ENCODE peak calls at places on chromosomes 1 and 21, in eight cellular contexts. One of them, this sample, is unnamed.

GRCh38 chr1:90748668-90749067 is 31.6 kb upstream of the BARHL2 start:
- DNase-seq in BE2C: no peak
- DNase-seq in endodermal cell: no peak
- DNase-seq in psoas muscle: no peak
- DNase-seq in osteocyte: no peak
- DNase-seq in brain microvascular endothelial cell: no peak
- DNase-seq in cardiac muscle cell: no peak
- DNase-seq in A549: no peak
- DNase-seq in this sample: no peak

GRCh38 chr1:67646145-67647035 is 38.6 kb upstream of the GADD45A start:
- DNase-seq in endodermal cell: no peak
- DNase-seq in osteocyte: no peak
- DNase-seq in cardiac muscle cell: peak; percentile 64
- DNase-seq in BE2C: peak; percentile 74
- DNase-seq in psoas muscle: peak; percentile 59
- DNase-seq in A549: no peak
- DNase-seq in brain microvascular endothelial cell: peak; percentile 7
- DNase-seq in this sample: no peak

GRCh38 chr1:233730380-233730779 is 116.5 kb downstream of the KCNK1 start:
- DNase-seq in BE2C: no peak
- DNase-seq in endodermal cell: no peak
- DNase-seq in cardiac muscle cell: no peak
- DNase-seq in A549: no peak
- DNase-seq in brain microvascular endothelial cell: no peak
- DNase-seq in osteocyte: no peak
- DNase-seq in psoas muscle: no peak
- DNase-seq in this sample: no peak

GRCh38 chr21:36820176-36821031 is 121.5 kb downstream of the SIM2 start:
- DNase-seq in brain microvascular endothelial cell: no peak
- DNase-seq in BE2C: peak; percentile 29
- DNase-seq in endodermal cell: peak; percentile 92
- DNase-seq in cardiac muscle cell: peak; percentile 65
- DNase-seq in psoas muscle: no peak
- DNase-seq in A549: no peak
- DNase-seq in osteocyte: no peak
- DNase-seq in this sample: no peak

GRCh38 chr1:212595787-212596714 is 12.5 kb upstream of the ATF3 start:
- DNase-seq in cardiac muscle cell: no peak
- DNase-seq in osteocyte: no peak
- DNase-seq in A549: peak; percentile 85
- DNase-seq in psoas muscle: no peak
- DNase-seq in endodermal cell: peak; percentile 71
- DNase-seq in BE2C: no peak
- DNase-seq in brain microvascular endothelial cell: peak; percentile 95
- DNase-seq in this sample: peak; percentile 73

GRCh38 chr1:225482489-225482950 is 54.7 kb upstream of the LBR start:
- DNase-seq in cardiac muscle cell: no peak
- DNase-seq in psoas muscle: no peak
- DNase-seq in osteocyte: peak; percentile 59
- DNase-seq in brain microvascular endothelial cell: no peak
- DNase-seq in endodermal cell: no peak
- DNase-seq in A549: no peak
- DNase-seq in BE2C: no peak
- DNase-seq in this sample: no peak

GRCh38 chr21:35575280-35575915 is 484.9 kb downstream of the SETD4 start:
- DNase-seq in BE2C: no peak
- DNase-seq in endodermal cell: no peak
- DNase-seq in A549: no peak
- DNase-seq in brain microvascular endothelial cell: peak; percentile 88
- DNase-seq in osteocyte: no peak
- DNase-seq in cardiac muscle cell: no peak
- DNase-seq in psoas muscle: no peak
- DNase-seq in this sample: no peak

GRCh38 chr1:24586970-24587820 is 31.3 kb downstream of the NCMAP start:
- DNase-seq in endodermal cell: peak; percentile 65
- DNase-seq in BE2C: peak; percentile 17
- DNase-seq in brain microvascular endothelial cell: peak; percentile 50
- DNase-seq in osteocyte: no peak
- DNase-seq in psoas muscle: no peak
- DNase-seq in cardiac muscle cell: peak; percentile 66
- DNase-seq in A549: peak; percentile 66
- DNase-seq in this sample: peak; percentile 46

GRCh38 chr1:171904778-171905449 is 63.6 kb downstream of the DNM3 start:
- DNase-seq in osteocyte: no peak
- DNase-seq in psoas muscle: no peak
- DNase-seq in brain microvascular endothelial cell: no peak
- DNase-seq in A549: no peak
- DNase-seq in endodermal cell: no peak
- DNase-seq in cardiac muscle cell: no peak
- DNase-seq in BE2C: no peak
- DNase-seq in this sample: no peak

GRCh38 chr1:163608969-163609368 is 287.2 kb downstream of the NUF2 start:
- DNase-seq in osteocyte: no peak
- DNase-seq in cardiac muscle cell: no peak
- DNase-seq in A549: no peak
- DNase-seq in BE2C: no peak
- DNase-seq in brain microvascular endothelial cell: no peak
- DNase-seq in endodermal cell: no peak
- DNase-seq in psoas muscle: no peak
- DNase-seq in this sample: no peak

GRCh38 chr1:158203693-158204457 is 23.2 kb downstream of the CD1D start:
- DNase-seq in brain microvascular endothelial cell: peak; percentile 70
- DNase-seq in A549: peak; percentile 68
- DNase-seq in psoas muscle: no peak
- DNase-seq in cardiac muscle cell: peak; percentile 72
- DNase-seq in osteocyte: no peak
- DNase-seq in endodermal cell: peak; percentile 58
- DNase-seq in BE2C: peak; percentile 37
- DNase-seq in this sample: peak; percentile 41

GRCh38 chr1:234961468-234962339 is 166.9 kb downstream of the TOMM20 start:
- DNase-seq in brain microvascular endothelial cell: peak; percentile 80
- DNase-seq in BE2C: no peak
- DNase-seq in endodermal cell: no peak
- DNase-seq in osteocyte: no peak
- DNase-seq in A549: peak; percentile 90
- DNase-seq in psoas muscle: no peak
- DNase-seq in cardiac muscle cell: no peak
- DNase-seq in this sample: no peak

GRCh38 chr1:214584805-214585766 is 17.9 kb upstream of the CENPF start:
- DNase-seq in psoas muscle: no peak
- DNase-seq in osteocyte: no peak
- DNase-seq in brain microvascular endothelial cell: no peak
- DNase-seq in A549: peak; percentile 58
- DNase-seq in endodermal cell: no peak
- DNase-seq in cardiac muscle cell: peak; percentile 27
- DNase-seq in BE2C: no peak
- DNase-seq in this sample: no peak

GRCh38 chr1:248697907-248698306 is 4.7 kb downstream of the OR14I1 start:
- DNase-seq in A549: no peak
- DNase-seq in endodermal cell: no peak
- DNase-seq in osteocyte: no peak
- DNase-seq in BE2C: no peak
- DNase-seq in brain microvascular endothelial cell: no peak
- DNase-seq in cardiac muscle cell: no peak
- DNase-seq in psoas muscle: no peak
- DNase-seq in this sample: no peak

GRCh38 chr1:183148599-183148998 is 37.5 kb upstream of the LAMC2 start:
- DNase-seq in BE2C: no peak
- DNase-seq in psoas muscle: no peak
- DNase-seq in cardiac muscle cell: no peak
- DNase-seq in endodermal cell: no peak
- DNase-seq in osteocyte: no peak
- DNase-seq in brain microvascular endothelial cell: peak; percentile 70
- DNase-seq in A549: no peak
- DNase-seq in this sample: no peak

GRCh38 chr1:39566441-39567137 is 10.0 kb downstream of the PABPC4 start:
- DNase-seq in A549: no peak
- DNase-seq in brain microvascular endothelial cell: no peak
- DNase-seq in osteocyte: no peak
- DNase-seq in BE2C: no peak
- DNase-seq in endodermal cell: no peak
- DNase-seq in psoas muscle: no peak
- DNase-seq in cardiac muscle cell: no peak
- DNase-seq in this sample: peak; percentile 76

GRCh38 chr1:236016782-236017400 is 48.0 kb downstream of the NID1 start:
- DNase-seq in BE2C: no peak
- DNase-seq in osteocyte: no peak
- DNase-seq in brain microvascular endothelial cell: no peak
- DNase-seq in A549: peak; percentile 14
- DNase-seq in endodermal cell: no peak
- DNase-seq in psoas muscle: no peak
- DNase-seq in cardiac muscle cell: no peak
- DNase-seq in this sample: no peak

GRCh38 chr1:243798726-243799125 is 51.3 kb downstream of the AKT3 start:
- DNase-seq in BE2C: no peak
- DNase-seq in cardiac muscle cell: no peak
- DNase-seq in endodermal cell: no peak
- DNase-seq in psoas muscle: no peak
- DNase-seq in brain microvascular endothelial cell: peak; percentile 90
- DNase-seq in A549: peak; percentile 80
- DNase-seq in osteocyte: no peak
- DNase-seq in this sample: no peak

GRCh38 chr21:42997053-42997452 is 22.7 kb downstream of the PKNOX1 start:
- DNase-seq in BE2C: no peak
- DNase-seq in A549: no peak
- DNase-seq in psoas muscle: no peak
- DNase-seq in cardiac muscle cell: no peak
- DNase-seq in brain microvascular endothelial cell: peak; percentile 92
- DNase-seq in endodermal cell: no peak
- DNase-seq in osteocyte: no peak
- DNase-seq in this sample: no peak

DNA sequence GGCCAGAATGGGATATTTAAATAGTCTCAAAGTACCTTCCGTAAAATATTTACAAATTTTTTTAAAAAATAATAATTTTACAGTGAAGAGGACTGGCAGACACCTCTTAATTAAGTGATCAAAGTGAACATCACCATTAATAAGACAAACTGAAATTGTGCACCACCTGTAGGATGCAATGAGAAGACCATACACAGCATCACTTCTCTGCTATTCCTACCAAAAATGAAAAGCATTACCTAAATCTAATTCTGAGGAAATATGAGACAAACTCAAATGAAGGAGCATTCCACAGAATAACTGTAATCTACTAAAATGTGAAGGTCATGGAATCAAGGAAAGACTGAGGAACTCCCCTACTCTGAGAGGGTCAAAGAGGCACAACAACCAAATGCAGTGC is 68.2 kb upstream of the PRDX6 start:
- DNase-seq in endodermal cell: no peak
- DNase-seq in A549: no peak
- DNase-seq in psoas muscle: no peak
- DNase-seq in brain microvascular endothelial cell: no peak
- DNase-seq in osteocyte: no peak
- DNase-seq in cardiac muscle cell: no peak
- DNase-seq in BE2C: no peak
- DNase-seq in this sample: no peak
- TF ChIP-seq CTCF in endodermal cell: peak; percentile 29
- TF ChIP-seq CTCF in A549: no peak
- TF ChIP-seq CTCF in psoas muscle: no peak
- TF ChIP-seq CTCF in brain microvascular endothelial cell: no peak
- TF ChIP-seq CTCF in osteocyte: no peak
- TF ChIP-seq CTCF in cardiac muscle cell: no peak
- TF ChIP-seq CTCF in BE2C: no peak
- TF ChIP-seq CTCF in this sample: no peak

GRCh38 chr1:159775716-159776115 is 5.0 kb upstream of the DUSP23 start:
- DNase-seq in endodermal cell: no peak
- DNase-seq in cardiac muscle cell: no peak
- DNase-seq in A549: no peak
- DNase-seq in psoas muscle: no peak
- DNase-seq in brain microvascular endothelial cell: no peak
- DNase-seq in BE2C: no peak
- DNase-seq in osteocyte: no peak
- DNase-seq in this sample: no peak
- TF ChIP-seq CTCF in endodermal cell: no peak
- TF ChIP-seq CTCF in cardiac muscle cell: peak; percentile 15
- TF ChIP-seq CTCF in A549: peak; percentile 41
- TF ChIP-seq CTCF in psoas muscle: no peak
- TF ChIP-seq CTCF in brain microvascular endothelial cell: no peak
- TF ChIP-seq CTCF in BE2C: no peak
- TF ChIP-seq CTCF in osteocyte: peak; percentile 11
- TF ChIP-seq CTCF in this sample: no peak

GRCh38 chr1:156226782-156227181 is 14.0 kb downstream of the PMF1 start:
- DNase-seq in psoas muscle: peak; percentile 15
- DNase-seq in A549: no peak
- DNase-seq in BE2C: no peak
- DNase-seq in brain microvascular endothelial cell: no peak
- DNase-seq in cardiac muscle cell: no peak
- DNase-seq in osteocyte: no peak
- DNase-seq in endodermal cell: no peak
- DNase-seq in this sample: no peak

GRCh38 chr1:156221986-156222692 is 9.3 kb downstream of the PMF1 start:
- DNase-seq in psoas muscle: no peak
- DNase-seq in brain microvascular endothelial cell: no peak
- DNase-seq in endodermal cell: no peak
- DNase-seq in cardiac muscle cell: no peak
- DNase-seq in A549: no peak
- DNase-seq in osteocyte: no peak
- DNase-seq in BE2C: no peak
- DNase-seq in this sample: no peak

GRCh38 chr1:156226116-156226538 is 13.3 kb downstream of the PMF1 start:
- DNase-seq in cardiac muscle cell: no peak
- DNase-seq in osteocyte: no peak
- DNase-seq in A549: no peak
- DNase-seq in brain microvascular endothelial cell: no peak
- DNase-seq in BE2C: no peak
- DNase-seq in psoas muscle: no peak
- DNase-seq in endodermal cell: no peak
- DNase-seq in this sample: no peak

GRCh38 chr1:156228501-156228900 is 13.5 kb upstream of the BGLAP start:
- DNase-seq in BE2C: no peak
- DNase-seq in A549: no peak
- DNase-seq in cardiac muscle cell: no peak
- DNase-seq in psoas muscle: peak; percentile 47
- DNase-seq in osteocyte: no peak
- DNase-seq in brain microvascular endothelial cell: no peak
- DNase-seq in endodermal cell: no peak
- DNase-seq in this sample: no peak

DNA sequence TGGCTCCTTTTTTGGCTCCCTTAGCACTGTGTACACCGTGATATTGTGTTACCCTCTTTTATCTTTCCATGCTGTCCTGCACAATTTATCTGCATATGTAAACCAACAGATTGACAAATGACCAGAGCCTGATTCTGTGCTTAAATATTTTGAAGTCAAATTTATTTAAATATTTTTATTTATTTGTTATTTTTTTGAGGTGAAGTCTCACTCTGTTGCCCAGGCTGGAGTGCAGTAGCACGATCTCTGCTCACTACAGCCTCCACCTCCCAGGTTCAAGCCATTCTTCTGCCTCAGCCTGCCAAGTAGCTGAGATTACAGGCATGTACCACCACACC is 12.8 kb downstream of the PMF1 start:
- DNase-seq in brain microvascular endothelial cell: no peak
- DNase-seq in osteocyte: no peak
- DNase-seq in BE2C: no peak
- DNase-seq in cardiac muscle cell: no peak
- DNase-seq in psoas muscle: no peak
- DNase-seq in endodermal cell: no peak
- DNase-seq in A549: no peak
- DNase-seq in this sample: no peak
- TF ChIP-seq CTCF in brain microvascular endothelial cell: no peak
- TF ChIP-seq CTCF in osteocyte: no peak
- TF ChIP-seq CTCF in BE2C: no peak
- TF ChIP-seq CTCF in cardiac muscle cell: no peak
- TF ChIP-seq CTCF in psoas muscle: no peak
- TF ChIP-seq CTCF in endodermal cell: no peak
- TF ChIP-seq CTCF in A549: peak; percentile 4
- TF ChIP-seq CTCF in this sample: no peak

GRCh38 chr1:87334351-87335174 is 5.9 kb downstream of the LMO4 start:
- DNase-seq in psoas muscle: no peak
- DNase-seq in endodermal cell: peak; percentile 84
- DNase-seq in osteocyte: no peak
- DNase-seq in BE2C: peak; percentile 17
- DNase-seq in cardiac muscle cell: peak; percentile 60
- DNase-seq in A549: no peak
- DNase-seq in brain microvascular endothelial cell: no peak
- DNase-seq in this sample: peak; percentile 51
- TF ChIP-seq CTCF in psoas muscle: no peak
- TF ChIP-seq CTCF in endodermal cell: peak; percentile 74
- TF ChIP-seq CTCF in osteocyte: peak; percentile 18
- TF ChIP-seq CTCF in BE2C: no peak
- TF ChIP-seq CTCF in cardiac muscle cell: peak; percentile 12
- TF ChIP-seq CTCF in A549: no peak
- TF ChIP-seq CTCF in brain microvascular endothelial cell: peak; percentile 55
- TF ChIP-seq CTCF in this sample: peak; percentile 33

This sample was measured in Calu3.